ENCODE peak calls at places on chromosomes 12 and 14, in seven cellular contexts. W is testis, J is A549, O is SJSA1, B is SJCRH30, Q is left lung, M is aorta. N is an unnamed sample. For H3K4me1, the result is how much of the 10 kb centered on the place peaks cover.

GRCh38 chr14:105430535-105430934 is 10.9 kb downstream of the MTA1 start:
- DNase-seq in W (no peak), J (no peak), M (no peak), O (peak), Q (no peak), B (no peak), N (no peak)

GRCh38 chr14:52391866-52392600 is 77.9 kb downstream of the PTGER2 start:
- DNase-seq in M (no peak), O (no peak), B (no peak), W (no peak), Q (no peak), J (no peak), N (no peak)

GRCh38 chr12:42686514-42687172 is 97.1 kb upstream of the PRICKLE1 start:
- DNase-seq in O (no peak), M (no peak), W (no peak), J (no peak), Q (no peak), B (no peak), N (no peak)

GRCh38 chr12:108063192-108063591 is 65.9 kb upstream of the WSCD2 start:
- DNase-seq in O (no peak), J (no peak), W (no peak), M (no peak), Q (no peak), B (no peak), N (peak)

GRCh38 chr12:104276192-104277131 is 27.1 kb upstream of the EID3 start:
- DNase-seq in J (no peak), Q (peak), M (no peak), B (no peak), O (no peak), W (no peak), N (no peak)

GRCh38 chr12:1935242-1935641 is 16.8 kb upstream of the CACNA2D4 start:
- DNase-seq in O (peak), Q (no peak), W (no peak), B (no peak), M (no peak), J (no peak), N (peak)

GRCh38 chr12:40298341-40298740 is 73.5 kb downstream of the LRRK2 start:
- DNase-seq in M (no peak), B (no peak), O (no peak), Q (no peak), W (no peak), J (no peak), N (no peak)

GRCh38 chr12:125552223-125552747 is 487.1 kb downstream of the AACS start:
- DNase-seq in Q (no peak), J (no peak), O (no peak), M (no peak), B (no peak), W (no peak), N (no peak)

GRCh38 chr12:113149361-113150150 is at the start of gene CFAP73:
- DNase-seq in M (peak), J (peak), B (peak), O (peak), W (peak), Q (peak), N (peak)

GRCh38 chr14:91835920-91836843 is 31.2 kb downstream of the TC2N start:
- DNase-seq in M (peak), O (no peak), B (no peak), Q (peak), J (peak), W (peak), N (peak)
- H3K4me3 ChIP-seq in M (peak), O (no peak), B (no peak), Q (peak), J (peak), W (peak), N (peak)

DNA sequence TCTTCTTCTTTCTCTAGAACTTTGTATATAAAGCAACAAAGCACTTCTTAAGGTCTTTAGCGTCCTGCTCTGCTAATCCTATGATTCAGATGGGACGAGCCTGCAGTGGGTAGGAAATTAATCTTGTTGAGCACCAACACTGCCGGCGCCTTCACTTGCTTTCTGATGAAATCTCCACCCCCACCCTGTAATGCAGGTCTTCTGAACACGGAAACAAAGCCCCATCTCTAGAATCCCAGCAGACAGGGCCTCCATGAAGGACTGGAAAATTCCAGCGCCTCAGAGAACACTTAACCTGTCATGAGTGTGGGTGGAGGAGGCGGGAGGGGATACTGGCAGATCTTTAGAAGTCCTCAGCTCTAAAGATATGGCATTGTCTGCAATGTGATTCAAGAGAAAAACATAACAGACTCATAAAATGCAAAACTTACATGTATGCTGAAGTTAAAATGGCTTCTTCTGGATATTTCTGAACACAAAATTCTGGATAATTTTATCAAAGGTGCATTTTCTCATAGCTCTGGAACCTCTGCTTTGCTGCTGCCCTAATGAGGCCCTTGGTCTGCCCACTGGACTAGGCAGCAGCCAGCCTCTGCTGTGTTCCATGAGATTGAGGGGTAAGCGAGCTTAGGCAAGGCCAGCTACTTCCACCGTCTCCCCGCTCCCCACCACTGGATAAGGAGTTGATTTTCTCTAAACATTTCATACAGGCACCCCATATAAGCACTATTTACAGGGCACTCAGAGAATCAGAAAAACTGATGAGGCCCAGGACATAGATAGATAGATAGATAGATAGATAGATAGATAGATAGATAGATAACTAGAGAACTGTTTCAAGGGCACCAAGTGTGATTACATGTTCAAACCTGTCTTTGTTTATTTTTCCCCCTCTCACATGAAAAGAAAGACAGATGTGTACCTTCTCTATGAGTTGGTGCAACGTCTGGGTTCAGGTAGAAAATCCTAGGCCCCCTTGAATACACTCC is 43.1 kb downstream of the ZFP36L1 start:
- DNase-seq in M (no peak), J (no peak), B (no peak), Q (no peak), W (no peak), O (no peak), N (no peak)
- H3K4me1 ChIP-seq in M (under half), J (under half), B (under half), Q (under half), W (under half), O (under half), N (under half)

DNA sequence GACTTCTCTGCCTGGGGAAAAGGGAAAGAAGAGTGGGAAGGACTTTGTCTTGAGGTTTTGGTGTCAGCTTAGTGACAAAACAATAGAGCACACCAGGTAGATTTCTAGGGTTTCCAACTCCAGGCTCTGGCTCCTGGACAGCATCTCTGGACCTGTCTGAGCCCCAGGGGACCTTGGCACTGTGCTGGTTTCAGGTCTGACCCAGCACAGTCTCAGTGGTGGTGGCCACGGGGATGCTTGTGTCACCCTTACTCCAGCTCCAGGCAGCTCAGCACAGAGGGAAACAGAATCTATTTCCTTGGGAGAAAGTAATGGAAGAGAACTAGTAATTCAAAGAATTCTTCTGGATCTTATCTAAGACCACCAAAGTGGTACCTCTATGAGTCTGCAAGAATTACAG is 11.1 kb upstream of the CKAP4 start:
- DNase-seq in Q (no peak), M (no peak), O (no peak), J (no peak), B (no peak), W (no peak), N (peak)
- H3K4me3 ChIP-seq in Q (no peak), M (no peak), O (no peak), J (no peak), B (no peak), W (no peak), N (no peak)

GRCh38 chr12:124008629-124009028 is 35.6 kb downstream of the ZNF664 start:
- DNase-seq in O (no peak), J (no peak), W (no peak), Q (no peak), B (no peak), M (no peak), N (no peak)

GRCh38 chr12:124009781-124010180 is 36.8 kb downstream of the ZNF664 start:
- DNase-seq in M (no peak), Q (no peak), W (no peak), B (no peak), O (no peak), J (no peak), N (no peak)

GRCh38 chr12:124007356-124007755 is 34.3 kb downstream of the ZNF664 start:
- DNase-seq in J (no peak), M (no peak), Q (no peak), W (no peak), B (peak), O (no peak), N (no peak)

GRCh38 chr12:124006582-124007170 is 33.7 kb downstream of the ZNF664 start:
- DNase-seq in M (no peak), J (no peak), W (no peak), O (no peak), B (peak), Q (no peak), N (no peak)

GRCh38 chr12:124007810-124008570 is 35.0 kb downstream of the ZNF664 start:
- DNase-seq in W (no peak), B (no peak), O (no peak), J (no peak), Q (no peak), M (no peak), N (no peak)
- H3K4me1 ChIP-seq in W (under half), B (half or more), O (under half), J (under half), Q (under half), M (under half), N (under half)

GRCh38 chr14:55336161-55336560 is 64.9 kb downstream of the FBXO34 start:
- DNase-seq in W (no peak), M (no peak), O (no peak), Q (no peak), B (no peak), J (no peak), N (no peak)

GRCh38 chr14:55336691-55337090 is 65.5 kb downstream of the FBXO34 start:
- DNase-seq in W (no peak), M (no peak), J (no peak), B (no peak), O (no peak), Q (no peak), N (no peak)

GRCh38 chr14:55329999-55330710 is 58.9 kb downstream of the FBXO34 start:
- DNase-seq in B (no peak), J (no peak), M (no peak), W (no peak), O (no peak), Q (no peak), N (no peak)

GRCh38 chr14:55333785-55334485 is 62.7 kb downstream of the FBXO34 start:
- DNase-seq in O (peak), M (no peak), B (no peak), W (no peak), Q (no peak), J (no peak), N (no peak)

GRCh38 chr14:55332654-55333570 is 61.7 kb downstream of the FBXO34 start:
- DNase-seq in B (no peak), O (no peak), M (no peak), W (no peak), Q (no peak), J (no peak), N (no peak)
- H3K4me3 ChIP-seq in B (no peak), O (no peak), M (no peak), W (no peak), Q (no peak), J (no peak), N (no peak)